ENCODE peak calls at places on chromosomes 13 and 19, in six cellular contexts. W is fibroblast of the conjunctiva; H is AG10803; T is activated naive CD8-positive, alpha-beta T cell treated with anti-CD3 and anti-CD28 coated beads, Interleukin-2, amount 50 U/mL, for 24 hours; O is mesendoderm; G is Panc1. C is an unnamed sample.

GRCh38 chr13:112110479-112110878 is 43.5 kb downstream of the SOX1 start:
- DNase-seq in W (no peak), H (no peak), T (no peak), O (no peak), G (no peak), C (no peak)

GRCh38 chr13:105502193-105502592 is 1033.3 kb downstream of the EFNB2 start:
- DNase-seq in W (no peak), H (no peak), T (no peak), O (peak), G (no peak), C (no peak)

GRCh38 chr19:58563034-58563573 is 4.7 kb upstream of the UBE2M start:
- DNase-seq in W (no peak), H (no peak), T (no peak), O (no peak), G (no peak), C (no peak)

GRCh38 chr19:5152013-5152763 is 183.3 kb downstream of the KDM4B start:
- DNase-seq in W (no peak), H (no peak), T (no peak), O (no peak), G (no peak), C (no peak)

GRCh38 chr13:21443171-21443570 is 15.9 kb downstream of the ZDHHC20 start:
- DNase-seq in W (no peak), H (no peak), T (no peak), O (no peak), G (no peak), C (no peak)

GRCh38 chr19:50322234-50322633 is 6.9 kb downstream of the KCNC3 start:
- DNase-seq in W (no peak), H (no peak), T (no peak), O (no peak), G (no peak), C (no peak)

GRCh38 chr13:96100457-96101220 is 10.7 kb downstream of the HS6ST3 start:
- DNase-seq in W (no peak), H (no peak), T (no peak), O (peak), G (no peak), C (no peak)

GRCh38 chr13:38767506-38768265 is 80.8 kb downstream of the FREM2 start:
- DNase-seq in W (no peak), H (no peak), T (no peak), O (no peak), G (no peak), C (no peak)

GRCh38 chr19:21850636-21851255 is 14.8 kb upstream of the ZNF43 start:
- DNase-seq in W (no peak), H (no peak), T (no peak), O (peak), G (no peak), C (no peak)

GRCh38 chr13:85283408-85283807 is 515.8 kb downstream of the SLITRK6 start:
- DNase-seq in W (no peak), H (no peak), T (no peak), O (no peak), G (no peak), C (no peak)

GRCh38 chr13:51726446-51727185 is 77.3 kb downstream of the DHRS12 start:
- DNase-seq in W (peak), H (peak), T (no peak), O (no peak), G (no peak), C (no peak)

GRCh38 chr19:58262922-58263296 is 15.8 kb upstream of the ZNF8 start:
- DNase-seq in W (no peak), H (no peak), T (no peak), O (no peak), G (no peak), C (no peak)

GRCh38 chr19:15123900-15124299 is 16.7 kb downstream of the SYDE1 start:
- DNase-seq in W (no peak), H (peak), T (no peak), O (no peak), G (no peak), C (no peak)

GRCh38 chr19:50580970-50581636 is 12.9 kb upstream of the LRRC4B start:
- DNase-seq in W (no peak), H (no peak), T (no peak), O (peak), G (no peak), C (no peak)

GRCh38 chr13:24670927-24671326 is 9.3 kb upstream of the ATP12A start:
- DNase-seq in W (no peak), H (no peak), T (peak), O (peak), G (no peak), C (peak)

GRCh38 chr13:77300176-77301141 is 26.4 kb downstream of the MYCBP2 start:
- DNase-seq in W (peak), H (peak), T (no peak), O (peak), G (no peak), C (no peak)

GRCh38 chr19:17784201-17785008 is 10.5 kb upstream of the B3GNT3 start:
- DNase-seq in W (peak), H (peak), T (peak), O (peak), G (no peak), C (peak)

GRCh38 chr19:3969435-3970312 is 1.2 kb downstream of the DAPK3 start:
- DNase-seq in W (no peak), H (peak), T (no peak), O (peak), G (no peak), C (no peak)

GRCh38 chr19:1767464-1767933 is 14.2 kb downstream of the ONECUT3 start:
- DNase-seq in W (no peak), H (peak), T (peak), O (no peak), G (no peak), C (peak)

C was measured in activated naive CD4-positive, alpha-beta T cell treated with Interleukin-2 at 50 U/mL for 16 hours.